ENCODE peak calls at places on chromosomes 11 and 22, in nine cellular contexts. One of them, this sample, is unnamed. For H3K4me1 and H3K9me3, the result is how much of the 10 kb centered on the place peaks cover.

GRCh38 chr11:2583605-2583958 is 116.2 kb downstream of the KCNQ1OT1 start:
- DNase-seq in psoas muscle: no peak
- DNase-seq in aorta: peak
- DNase-seq in tibial artery: peak
- DNase-seq in heart right ventricle: no peak
- DNase-seq in CD8-positive, alpha-beta memory T cell: no peak
- DNase-seq in transverse colon: no peak
- DNase-seq in PC-9: no peak
- DNase-seq in heart left ventricle: no peak
- DNase-seq in this sample: no peak

GRCh38 chr22:44595841-44596341 is 97.9 kb upstream of the RTL6 start:
- DNase-seq in psoas muscle: peak
- DNase-seq in aorta: no peak
- DNase-seq in tibial artery: no peak
- DNase-seq in heart right ventricle: no peak
- DNase-seq in CD8-positive, alpha-beta memory T cell: peak
- DNase-seq in transverse colon: no peak
- DNase-seq in PC-9: no peak
- DNase-seq in heart left ventricle: no peak
- DNase-seq in this sample: no peak

GRCh38 chr11:116882386-116882785 is 45.0 kb upstream of the APOA1 start:
- DNase-seq in psoas muscle: no peak
- DNase-seq in aorta: no peak
- DNase-seq in tibial artery: no peak
- DNase-seq in heart right ventricle: no peak
- DNase-seq in CD8-positive, alpha-beta memory T cell: no peak
- DNase-seq in transverse colon: no peak
- DNase-seq in PC-9: no peak
- DNase-seq in heart left ventricle: no peak
- DNase-seq in this sample: no peak

GRCh38 chr22:50710886-50711285 is 27.1 kb upstream of the ACR start:
- DNase-seq in psoas muscle: peak
- DNase-seq in aorta: peak
- DNase-seq in tibial artery: no peak
- DNase-seq in heart right ventricle: no peak
- DNase-seq in CD8-positive, alpha-beta memory T cell: no peak
- DNase-seq in transverse colon: no peak
- DNase-seq in PC-9: no peak
- DNase-seq in heart left ventricle: no peak
- DNase-seq in this sample: no peak

GRCh38 chr11:80024119-80024518 is 583.3 kb upstream of the TENM4 start:
- DNase-seq in psoas muscle: no peak
- DNase-seq in aorta: no peak
- DNase-seq in tibial artery: no peak
- DNase-seq in heart right ventricle: no peak
- DNase-seq in CD8-positive, alpha-beta memory T cell: no peak
- DNase-seq in transverse colon: no peak
- DNase-seq in PC-9: no peak
- DNase-seq in heart left ventricle: no peak
- DNase-seq in this sample: no peak

GRCh38 chr11:77705877-77706579 is 68.4 kb upstream of the CLNS1A start:
- DNase-seq in psoas muscle: no peak
- DNase-seq in aorta: no peak
- DNase-seq in tibial artery: no peak
- DNase-seq in heart right ventricle: no peak
- DNase-seq in CD8-positive, alpha-beta memory T cell: no peak
- DNase-seq in transverse colon: no peak
- DNase-seq in PC-9: no peak
- DNase-seq in heart left ventricle: no peak
- DNase-seq in this sample: no peak

GRCh38 chr11:46949297-46949696 is 12.7 kb downstream of the CSTPP1 start:
- DNase-seq in psoas muscle: no peak
- DNase-seq in aorta: no peak
- DNase-seq in tibial artery: no peak
- DNase-seq in heart right ventricle: no peak
- DNase-seq in CD8-positive, alpha-beta memory T cell: no peak
- DNase-seq in transverse colon: no peak
- DNase-seq in PC-9: no peak
- DNase-seq in heart left ventricle: no peak
- DNase-seq in this sample: no peak

GRCh38 chr22:35587447-35587870 is 29.7 kb downstream of the MB start:
- DNase-seq in psoas muscle: peak
- DNase-seq in aorta: no peak
- DNase-seq in tibial artery: peak
- DNase-seq in heart right ventricle: peak
- DNase-seq in CD8-positive, alpha-beta memory T cell: no peak
- DNase-seq in transverse colon: peak
- DNase-seq in PC-9: peak
- DNase-seq in heart left ventricle: peak
- DNase-seq in this sample: no peak

GRCh38 chr11:31870609-31871309 is 59.6 kb upstream of the PAX6 start:
- DNase-seq in psoas muscle: peak
- DNase-seq in aorta: no peak
- DNase-seq in tibial artery: no peak
- DNase-seq in heart right ventricle: peak
- DNase-seq in CD8-positive, alpha-beta memory T cell: no peak
- DNase-seq in transverse colon: peak
- DNase-seq in PC-9: peak
- DNase-seq in heart left ventricle: peak
- DNase-seq in this sample: peak

GRCh38 chr11:46290598-46291309 is 13.3 kb downstream of the CREB3L1 start:
- DNase-seq in psoas muscle: peak
- DNase-seq in aorta: peak
- DNase-seq in tibial artery: no peak
- DNase-seq in heart right ventricle: peak
- DNase-seq in CD8-positive, alpha-beta memory T cell: no peak
- DNase-seq in transverse colon: peak
- DNase-seq in PC-9: no peak
- DNase-seq in heart left ventricle: peak
- DNase-seq in this sample: peak

GRCh38 chr22:23241562-23242472 is 61.5 kb downstream of the BCR start:
- DNase-seq in psoas muscle: peak
- DNase-seq in aorta: no peak
- DNase-seq in tibial artery: no peak
- DNase-seq in heart right ventricle: no peak
- DNase-seq in CD8-positive, alpha-beta memory T cell: no peak
- DNase-seq in transverse colon: no peak
- DNase-seq in PC-9: no peak
- DNase-seq in heart left ventricle: no peak
- DNase-seq in this sample: no peak

GRCh38 chr11:94130589-94131362 is 2.1 kb downstream of the PANX1 start:
- DNase-seq in psoas muscle: no peak
- DNase-seq in aorta: no peak
- DNase-seq in tibial artery: no peak
- DNase-seq in heart right ventricle: no peak
- DNase-seq in CD8-positive, alpha-beta memory T cell: no peak
- DNase-seq in transverse colon: no peak
- DNase-seq in PC-9: peak
- DNase-seq in heart left ventricle: no peak
- DNase-seq in this sample: no peak

GRCh38 chr11:16917941-16918340 is 96.3 kb downstream of the PLEKHA7 start:
- DNase-seq in psoas muscle: no peak
- DNase-seq in aorta: no peak
- DNase-seq in tibial artery: no peak
- DNase-seq in heart right ventricle: no peak
- DNase-seq in CD8-positive, alpha-beta memory T cell: no peak
- DNase-seq in transverse colon: no peak
- DNase-seq in PC-9: peak
- DNase-seq in heart left ventricle: no peak
- DNase-seq in this sample: no peak

GRCh38 chr11:3796346-3796745 is 1.0 kb downstream of the NUP98 start:
- DNase-seq in psoas muscle: no peak
- DNase-seq in aorta: no peak
- DNase-seq in tibial artery: no peak
- DNase-seq in heart right ventricle: no peak
- DNase-seq in CD8-positive, alpha-beta memory T cell: no peak
- DNase-seq in transverse colon: no peak
- DNase-seq in PC-9: no peak
- DNase-seq in heart left ventricle: no peak
- DNase-seq in this sample: no peak

GRCh38 chr11:94219771-94220170 is 84.6 kb upstream of the IZUMO1R start:
- DNase-seq in psoas muscle: no peak
- DNase-seq in aorta: no peak
- DNase-seq in tibial artery: no peak
- DNase-seq in heart right ventricle: no peak
- DNase-seq in CD8-positive, alpha-beta memory T cell: no peak
- DNase-seq in transverse colon: no peak
- DNase-seq in PC-9: peak
- DNase-seq in heart left ventricle: no peak
- DNase-seq in this sample: no peak

GRCh38 chr11:135075740-135076139 is 663.7 kb upstream of the B3GAT1 start:
- DNase-seq in psoas muscle: peak
- DNase-seq in aorta: peak
- DNase-seq in tibial artery: peak
- DNase-seq in heart right ventricle: peak
- DNase-seq in CD8-positive, alpha-beta memory T cell: peak
- DNase-seq in transverse colon: peak
- DNase-seq in PC-9: peak
- DNase-seq in heart left ventricle: no peak
- DNase-seq in this sample: peak

GRCh38 chr11:68390315-68390714 is 70.2 kb upstream of the PPP6R3 start:
- DNase-seq in psoas muscle: no peak
- DNase-seq in aorta: no peak
- DNase-seq in tibial artery: no peak
- DNase-seq in heart right ventricle: no peak
- DNase-seq in CD8-positive, alpha-beta memory T cell: no peak
- DNase-seq in transverse colon: no peak
- DNase-seq in PC-9: no peak
- DNase-seq in heart left ventricle: no peak
- DNase-seq in this sample: no peak
- H3K4me1 ChIP-seq in psoas muscle: under half
- H3K4me1 ChIP-seq in aorta: under half
- H3K4me1 ChIP-seq in tibial artery: under half
- H3K4me1 ChIP-seq in heart right ventricle: under half
- H3K4me1 ChIP-seq in CD8-positive, alpha-beta memory T cell: under half
- H3K4me1 ChIP-seq in transverse colon: under half
- H3K4me1 ChIP-seq in PC-9: under half
- H3K4me1 ChIP-seq in heart left ventricle: under half
- H3K4me1 ChIP-seq in this sample: under half

DNA sequence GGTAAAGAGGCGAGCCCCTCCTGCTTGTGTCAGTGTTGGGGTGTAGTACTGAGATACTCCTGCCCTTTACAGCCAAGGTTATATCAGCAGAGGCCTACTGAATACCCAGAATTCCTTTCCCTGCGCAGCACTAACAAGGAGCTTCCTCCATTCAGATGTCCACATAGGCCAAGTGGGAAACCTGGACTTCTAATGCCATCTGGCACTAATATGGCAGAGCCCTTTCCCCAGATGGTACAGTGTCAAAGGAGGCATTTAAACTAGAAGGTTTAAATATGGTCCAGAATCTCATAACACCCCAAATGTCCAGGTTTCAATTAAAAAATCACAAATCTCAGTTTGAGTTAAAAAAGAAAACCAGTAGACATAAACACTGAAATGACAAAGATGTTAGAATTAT is 68.8 kb downstream of the USP47 start:
- DNase-seq in psoas muscle: no peak
- DNase-seq in aorta: no peak
- DNase-seq in tibial artery: no peak
- DNase-seq in heart right ventricle: no peak
- DNase-seq in CD8-positive, alpha-beta memory T cell: no peak
- DNase-seq in transverse colon: no peak
- DNase-seq in PC-9: no peak
- DNase-seq in heart left ventricle: no peak
- DNase-seq in this sample: no peak
- H3K27ac ChIP-seq in psoas muscle: peak
- H3K27ac ChIP-seq in aorta: peak
- H3K27ac ChIP-seq in tibial artery: peak
- H3K27ac ChIP-seq in heart right ventricle: no peak
- H3K27ac ChIP-seq in CD8-positive, alpha-beta memory T cell: no peak
- H3K27ac ChIP-seq in transverse colon: no peak
- H3K27ac ChIP-seq in PC-9: no peak
- H3K27ac ChIP-seq in heart left ventricle: no peak
- H3K27ac ChIP-seq in this sample: no peak

GRCh38 chr11:74535371-74536118 is 42.0 kb upstream of the LIPT2 start:
- DNase-seq in psoas muscle: no peak
- DNase-seq in aorta: no peak
- DNase-seq in tibial artery: no peak
- DNase-seq in heart right ventricle: no peak
- DNase-seq in CD8-positive, alpha-beta memory T cell: no peak
- DNase-seq in transverse colon: no peak
- DNase-seq in PC-9: peak
- DNase-seq in heart left ventricle: no peak
- DNase-seq in this sample: no peak

GRCh38 chr11:74541466-74541865 is 47.9 kb upstream of the LIPT2 start:
- DNase-seq in psoas muscle: no peak
- DNase-seq in aorta: no peak
- DNase-seq in tibial artery: no peak
- DNase-seq in heart right ventricle: no peak
- DNase-seq in CD8-positive, alpha-beta memory T cell: no peak
- DNase-seq in transverse colon: no peak
- DNase-seq in PC-9: no peak
- DNase-seq in heart left ventricle: no peak
- DNase-seq in this sample: no peak

GRCh38 chr11:74543991-74544390 is 48.4 kb upstream of the POLD3 start:
- DNase-seq in psoas muscle: no peak
- DNase-seq in aorta: no peak
- DNase-seq in tibial artery: no peak
- DNase-seq in heart right ventricle: no peak
- DNase-seq in CD8-positive, alpha-beta memory T cell: no peak
- DNase-seq in transverse colon: no peak
- DNase-seq in PC-9: peak
- DNase-seq in heart left ventricle: no peak
- DNase-seq in this sample: no peak

GRCh38 chr11:74538680-74539079 is 45.2 kb upstream of the LIPT2 start:
- DNase-seq in psoas muscle: no peak
- DNase-seq in aorta: no peak
- DNase-seq in tibial artery: no peak
- DNase-seq in heart right ventricle: no peak
- DNase-seq in CD8-positive, alpha-beta memory T cell: no peak
- DNase-seq in transverse colon: no peak
- DNase-seq in PC-9: peak
- DNase-seq in heart left ventricle: no peak
- DNase-seq in this sample: no peak

GRCh38 chr11:74540270-74540669 is 46.7 kb upstream of the LIPT2 start:
- DNase-seq in psoas muscle: no peak
- DNase-seq in aorta: no peak
- DNase-seq in tibial artery: no peak
- DNase-seq in heart right ventricle: no peak
- DNase-seq in CD8-positive, alpha-beta memory T cell: no peak
- DNase-seq in transverse colon: no peak
- DNase-seq in PC-9: no peak
- DNase-seq in heart left ventricle: no peak
- DNase-seq in this sample: no peak
- H3K9me3 ChIP-seq in psoas muscle: under half
- H3K9me3 ChIP-seq in aorta: under half
- H3K9me3 ChIP-seq in tibial artery: under half
- H3K9me3 ChIP-seq in heart right ventricle: under half
- H3K9me3 ChIP-seq in CD8-positive, alpha-beta memory T cell: under half
- H3K9me3 ChIP-seq in transverse colon: under half
- H3K9me3 ChIP-seq in PC-9: under half
- H3K9me3 ChIP-seq in heart left ventricle: under half
- H3K9me3 ChIP-seq in this sample: under half

DNA sequence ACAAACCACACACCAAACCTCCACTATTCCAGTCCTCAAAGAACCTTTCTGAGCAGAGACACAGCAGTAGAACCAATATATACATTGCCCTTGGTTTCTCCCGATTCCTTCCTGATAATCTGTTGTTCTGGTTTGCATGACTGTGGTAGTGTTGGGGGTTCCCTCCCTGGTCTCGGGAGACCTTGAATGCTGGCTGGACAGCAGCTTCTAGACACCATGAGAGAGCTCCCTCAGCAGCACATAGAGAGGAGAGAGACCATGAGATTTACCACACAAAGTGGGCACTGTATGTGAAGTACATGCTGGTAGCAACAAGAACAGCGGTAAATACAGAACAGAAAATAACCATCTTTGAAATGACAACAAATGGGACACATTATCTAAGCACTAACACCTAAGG is 2.6 kb downstream of the C11orf91 start:
- DNase-seq in psoas muscle: no peak
- DNase-seq in aorta: no peak
- DNase-seq in tibial artery: no peak
- DNase-seq in heart right ventricle: no peak
- DNase-seq in CD8-positive, alpha-beta memory T cell: no peak
- DNase-seq in transverse colon: no peak
- DNase-seq in PC-9: no peak
- DNase-seq in heart left ventricle: no peak
- DNase-seq in this sample: no peak
- H3K4me1 ChIP-seq in psoas muscle: under half
- H3K4me1 ChIP-seq in aorta: under half
- H3K4me1 ChIP-seq in tibial artery: under half
- H3K4me1 ChIP-seq in heart right ventricle: under half
- H3K4me1 ChIP-seq in CD8-positive, alpha-beta memory T cell: under half
- H3K4me1 ChIP-seq in transverse colon: under half
- H3K4me1 ChIP-seq in PC-9: half or more
- H3K4me1 ChIP-seq in heart left ventricle: half or more
- H3K4me1 ChIP-seq in this sample: under half